ENCODE peak calls at places on chromosomes 16 and 17, in eight cellular contexts. X is H1, J is transverse colon, Z is stomach, O is sigmoid colon, G is upper lobe of left lung, I is HepG2, T is suprapubic skin. Y is an unnamed sample.

GRCh38 chr17:40445769-40446468 is 2.7 kb downstream of the IGFBP4 start:
- DNase-seq in X (no peak), J (no peak), Z (no peak), O (no peak), G (no peak), I (peak; percentile 55), T (no peak), Y (no peak)

GRCh38 chr16:24508614-24509013 is 30.8 kb upstream of the RBBP6 start:
- DNase-seq in X (no peak), J (no peak), Z (no peak), O (no peak), G (no peak), I (no peak), T (no peak), Y (no peak)

GRCh38 chr16:10668322-10669045 is 26.2 kb downstream of the TEKT5 start:
- DNase-seq in X (peak; percentile 57), J (no peak), Z (peak; percentile 33), O (no peak), G (no peak), I (peak; percentile 64), T (no peak), Y (no peak)

GRCh38 chr16:88785106-88785924 is at the start of gene PIEZO1:
- DNase-seq in X (no peak), J (peak; percentile 84), Z (peak; percentile 82), O (peak; percentile 90), G (peak; percentile 97), I (no peak), T (no peak), Y (no peak)

GRCh38 chr17:44863254-44863918 is 15.7 kb downstream of the HIGD1B start:
- DNase-seq in X (no peak), J (no peak), Z (no peak), O (no peak), G (no peak), I (peak; percentile 15), T (no peak), Y (no peak)

GRCh38 chr16:2486645-2487516 is 12.0 kb downstream of the TBC1D24 start:
- DNase-seq in X (no peak), J (peak; percentile 75), Z (peak; percentile 81), O (no peak), G (peak; percentile 71), I (no peak), T (no peak), Y (no peak)

GRCh38 chr17:27554152-27554551 is 76.8 kb upstream of the LGALS9 start:
- DNase-seq in X (no peak), J (no peak), Z (no peak), O (no peak), G (no peak), I (peak; percentile 48), T (no peak), Y (no peak)

GRCh38 chr16:67235816-67236547 is 9.1 kb downstream of the TMEM208 start:
- DNase-seq in X (no peak), J (no peak), Z (no peak), O (no peak), G (no peak), I (no peak), T (no peak), Y (no peak)

GRCh38 chr17:15309793-15310192 is 31.6 kb downstream of the TEKT3 start:
- DNase-seq in X (no peak), J (no peak), Z (no peak), O (no peak), G (no peak), I (no peak), T (no peak), Y (peak; percentile 62)

GRCh38 chr17:33667052-33667509 is 374.0 kb upstream of the ASIC2 start:
- DNase-seq in X (no peak), J (no peak), Z (no peak), O (no peak), G (no peak), I (no peak), T (no peak), Y (no peak)

GRCh38 chr17:45251931-45252330 is 10.0 kb downstream of the SPATA32 start:
- DNase-seq in X (no peak), J (no peak), Z (no peak), O (no peak), G (no peak), I (no peak), T (no peak), Y (no peak)

GRCh38 chr17:47265983-47266541 is 12.4 kb downstream of the ITGB3 start:
- DNase-seq in X (no peak), J (peak; percentile 32), Z (no peak), O (no peak), G (no peak), I (peak; percentile 48), T (no peak), Y (no peak)

GRCh38 chr17:16297367-16298139 is 55.7 kb downstream of the CENPV start:
- DNase-seq in X (peak; percentile 53), J (peak; percentile 57), Z (no peak), O (no peak), G (no peak), I (peak; percentile 86), T (no peak), Y (no peak)

GRCh38 chr16:72956124-72957064 is 91.5 kb downstream of the ZFHX3 start:
- DNase-seq in X (no peak), J (no peak), Z (no peak), O (no peak), G (no peak), I (no peak), T (no peak), Y (no peak)

GRCh38 chr16:7921360-7921759 is 588.7 kb downstream of the RBFOX1 start:
- DNase-seq in X (no peak), J (no peak), Z (no peak), O (no peak), G (no peak), I (no peak), T (no peak), Y (no peak)

GRCh38 chr17:10881959-10882358 is 44.1 kb upstream of the PIRT start:
- DNase-seq in X (no peak), J (no peak), Z (no peak), O (no peak), G (no peak), I (no peak), T (no peak), Y (no peak)

GRCh38 chr17:61903251-61903650 is 24.5 kb downstream of the INTS2 start:
- DNase-seq in X (no peak), J (no peak), Z (no peak), O (no peak), G (no peak), I (no peak), T (no peak), Y (no peak)

GRCh38 chr16:10575506-10576130 is 4.8 kb downstream of the EMP2 start:
- DNase-seq in X (no peak), J (no peak), Z (no peak), O (no peak), G (no peak), I (no peak), T (no peak), Y (no peak)

GRCh38 chr16:10122546-10122945 is 59.7 kb downstream of the GRIN2A start:
- DNase-seq in X (no peak), J (no peak), Z (no peak), O (no peak), G (no peak), I (peak; percentile 15), T (no peak), Y (no peak)

GRCh38 chr16:68357923-68358322 is 47.1 kb downstream of the PRMT7 start:
- DNase-seq in X (no peak), J (no peak), Z (no peak), O (no peak), G (no peak), I (no peak), T (no peak), Y (no peak)

GRCh38 chr17:77379837-77380236 is 239.1 kb downstream of the SEC14L1 start:
- DNase-seq in X (no peak), J (no peak), Z (no peak), O (no peak), G (no peak), I (no peak), T (no peak), Y (no peak)
- H3K4me1 ChIP-seq in X (peaks cover 40% of the 10 kb centered on the region), J (peaks cover 86% of the 10 kb centered on the region), Z (peaks cover 100% of the 10 kb centered on the region), O (no peaks in the 10 kb centered on the region), G (peaks cover 96% of the 10 kb centered on the region), I (peaks cover 99% of the 10 kb centered on the region), T (peaks cover 100% of the 10 kb centered on the region), Y (peaks cover 100% of the 10 kb centered on the region)

GRCh38 chr17:83029571-83029970 is 49.8 kb upstream of the METRNL start:
- DNase-seq in X (no peak), J (no peak), Z (no peak), O (peak; percentile 44), G (no peak), I (no peak), T (no peak), Y (no peak)
- TF ChIP-seq EP300 in X (no peak), J (no peak), Z (no peak), O (no peak), G (no peak), I (no peak), T (no peak), Y (no peak)

DNA sequence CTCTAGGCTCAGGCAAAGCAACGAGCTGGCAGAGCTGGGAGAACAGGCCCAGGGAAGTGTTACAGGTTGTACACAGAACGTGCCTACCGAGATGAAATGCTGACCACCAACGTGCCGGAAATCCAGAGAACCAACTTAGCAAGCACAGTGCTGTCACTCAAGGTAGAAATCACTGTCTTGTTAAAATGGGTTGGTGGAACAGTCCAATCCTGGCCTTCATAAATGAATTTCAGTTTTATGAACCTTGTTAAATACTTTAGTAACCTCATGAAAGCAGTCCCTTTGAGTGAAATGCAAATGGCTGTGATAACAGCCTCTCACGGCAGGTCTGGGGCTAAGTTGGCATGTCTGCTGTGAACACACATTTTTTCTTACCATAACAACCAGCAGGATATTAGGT is 29.0 kb downstream of the ETV4 start:
- DNase-seq in X (no peak), J (no peak), Z (no peak), O (no peak), G (no peak), I (no peak), T (no peak), Y (no peak)
- TF ChIP-seq POLR2AphosphoS5 in X (no peak), J (no peak), Z (no peak), O (no peak), G (no peak), I (no peak), T (no peak), Y (no peak)

DNA sequence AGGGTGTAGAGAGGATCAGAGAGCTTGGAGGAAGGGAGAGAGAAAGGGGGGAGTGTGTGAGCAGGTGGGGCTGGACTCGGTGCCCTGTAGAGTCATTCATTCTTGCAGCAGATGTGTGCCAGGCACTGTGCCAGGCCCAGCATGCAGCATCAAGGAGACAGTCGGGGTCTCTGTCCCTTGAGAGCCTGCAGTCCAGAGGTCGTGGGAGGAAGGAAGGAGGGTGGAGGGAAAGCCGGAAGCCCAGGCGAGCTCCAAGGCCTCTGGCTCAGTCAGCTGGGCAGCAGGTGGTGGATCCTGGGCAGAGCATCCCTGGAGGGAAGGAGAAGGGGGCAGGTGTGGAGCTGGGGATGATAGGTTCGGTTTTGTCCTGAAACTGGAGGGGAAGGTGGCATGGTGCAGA is 27.5 kb downstream of the EPN2 start:
- DNase-seq in X (no peak), J (no peak), Z (no peak), O (no peak), G (no peak), I (no peak), T (no peak), Y (no peak)
- H3K4me1 ChIP-seq in X (peaks cover 2% of the 10 kb centered on the region), J (peaks cover 41% of the 10 kb centered on the region), Z (peaks cover 87% of the 10 kb centered on the region), O (no peaks in the 10 kb centered on the region), G (peaks cover 70% of the 10 kb centered on the region), I (peaks cover 10% of the 10 kb centered on the region), T (peaks cover 89% of the 10 kb centered on the region), Y (peaks cover 86% of the 10 kb centered on the region)